ENCODE peak calls at places on chromosomes 12 and 14, in ten cellular contexts. Q, X, V, L, H, S, Y, M, E and O are unnamed samples.

GRCh38 chr14:33307691-33308369 is 369.2 kb downstream of the NPAS3 start:
- DNase-seq in M (peak; percentile 9), X (peak; percentile 20), E (no peak), Q (peak; percentile 91), L (peak; percentile 18), V (peak; percentile 14), H (no peak), Y (peak; percentile 69), S (peak; percentile 28), O (no peak)

GRCh38 chr12:2553388-2554126 is 241.2 kb upstream of the FKBP4 start:
- DNase-seq in M (no peak), H (no peak), S (no peak), Q (no peak), Y (peak; percentile 10), V (no peak), X (no peak), E (no peak), L (no peak), O (no peak)

GRCh38 chr14:91115986-91116385 is 2.1 kb downstream of the DGLUCY start:
- DNase-seq in Q (no peak), M (no peak), E (no peak), V (peak; percentile 25), Y (no peak), X (no peak), S (no peak), L (no peak), H (no peak), O (no peak)

GRCh38 chr12:105453306-105453705 is 122.8 kb downstream of the C12orf75 start:
- DNase-seq in S (no peak), E (no peak), X (no peak), Y (no peak), V (no peak), L (peak; percentile 27), Q (peak; percentile 42), H (no peak), M (no peak), O (no peak)

GRCh38 chr12:78229491-78230209 is 399.0 kb downstream of the NAV3 start:
- DNase-seq in Q (peak; percentile 66), S (peak; percentile 27), E (peak; percentile 44), L (peak; percentile 29), Y (peak; percentile 56), X (no peak), M (peak; percentile 81), V (peak; percentile 59), H (peak; percentile 34), O (no peak)

GRCh38 chr12:80966001-80966400 is 28.3 kb upstream of the LIN7A start:
- DNase-seq in S (no peak), Y (no peak), E (no peak), M (no peak), X (no peak), Q (no peak), L (no peak), H (no peak), V (no peak), O (no peak)

GRCh38 chr12:27109339-27110023 is 27.1 kb upstream of the C12orf71 start:
- DNase-seq in S (no peak), H (no peak), E (no peak), L (no peak), X (no peak), Q (peak; percentile 91), V (no peak), M (peak; percentile 43), Y (peak; percentile 30), O (no peak)

GRCh38 chr12:45363903-45364302 is 148.0 kb downstream of the ANO6 start:
- DNase-seq in X (no peak), V (no peak), Y (no peak), L (no peak), E (no peak), M (no peak), S (no peak), Q (no peak), H (no peak), O (no peak)

GRCh38 chr14:85535916-85536834 is 6.2 kb downstream of the FLRT2 start:
- DNase-seq in X (no peak), H (no peak), L (no peak), S (no peak), E (no peak), Q (peak; percentile 92), V (peak; percentile 74), M (peak; percentile 76), Y (peak; percentile 73), O (no peak)

GRCh38 chr14:44412858-44413569 is 94.1 kb downstream of the FSCB start:
- DNase-seq in H (no peak), Q (no peak), E (no peak), V (no peak), S (no peak), M (no peak), X (no peak), L (no peak), Y (no peak), O (no peak)

GRCh38 chr12:42666671-42667243 is 77.2 kb upstream of the PRICKLE1 start:
- DNase-seq in M (peak; percentile 13), Y (no peak), Q (no peak), H (no peak), E (no peak), L (no peak), X (no peak), S (no peak), V (no peak), O (no peak)

GRCh38 chr14:44962573-44963528 is 861 bp downstream of the TOGARAM1 start:
- DNase-seq in S (peak; percentile 57), L (peak; percentile 28), Y (peak; percentile 70), H (peak; percentile 49), Q (peak; percentile 82), M (peak; percentile 63), E (peak; percentile 54), V (peak; percentile 60), X (peak; percentile 48), O (no peak)

GRCh38 chr12:50597200-50598195 is 92.7 kb downstream of the DIP2B start:
- DNase-seq in L (peak; percentile 71), Q (peak; percentile 95), X (no peak), V (peak; percentile 80), M (peak; percentile 76), H (no peak), E (no peak), S (no peak), Y (peak; percentile 81), O (no peak)

GRCh38 chr12:114355389-114356088 is 50.4 kb downstream of the TBX5 start:
- DNase-seq in V (peak; percentile 6), E (no peak), H (peak; percentile 13), X (no peak), M (no peak), Y (peak; percentile 12), S (no peak), L (no peak), Q (peak; percentile 17), O (no peak)

GRCh38 chr12:131061041-131061806 is 107.5 kb downstream of the ADGRD1 start:
- DNase-seq in Q (no peak), H (no peak), S (no peak), L (no peak), Y (no peak), X (no peak), V (no peak), M (no peak), E (no peak), O (peak; percentile 62)

GRCh38 chr12:56081393-56082347 is 1.7 kb downstream of the ERBB3 start:
- DNase-seq in L (no peak), E (peak; percentile 85), M (no peak), H (no peak), V (no peak), S (peak; percentile 68), Y (no peak), X (no peak), Q (no peak), O (no peak)
- H3K4me3 ChIP-seq in L (no peak overlapping the region), E (peak overlapping the region; percentile 15), M (no peak overlapping the region), H (no peak overlapping the region), V (no peak overlapping the region), S (peak overlapping the region; percentile 84), Y (peak overlapping the region; percentile 43), X (no peak overlapping the region), Q (no peak overlapping the region), O (peak overlapping the region; percentile 76)

DNA sequence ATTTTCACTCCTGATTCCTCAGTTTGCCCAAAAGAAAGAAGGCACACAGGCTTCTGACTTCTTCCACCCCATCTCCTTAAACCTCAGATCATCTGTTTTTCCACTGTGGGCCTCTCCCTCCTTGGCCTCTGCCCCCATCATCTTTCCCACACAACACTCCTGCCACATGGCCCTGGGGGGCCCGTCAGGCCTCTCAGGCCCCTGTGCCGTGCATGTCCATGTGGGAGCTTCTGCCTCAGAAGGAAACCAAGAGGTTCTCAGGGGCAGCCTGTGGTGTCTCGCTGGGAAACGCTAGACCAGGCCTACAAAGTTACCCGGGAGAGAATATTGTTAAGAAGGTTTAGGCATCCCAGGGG is 8.0 kb downstream of the KLHL33 start:
- DNase-seq in H (no peak), V (no peak), S (no peak), X (no peak), E (no peak), M (no peak), Q (no peak), Y (no peak), L (no peak), O (no peak)
- H3K4me3 ChIP-seq in H (peak overlapping the region; percentile 34), V (no peak overlapping the region), S (no peak overlapping the region), X (no peak overlapping the region), E (no peak overlapping the region), M (no peak overlapping the region), Q (no peak overlapping the region), Y (no peak overlapping the region), L (no peak overlapping the region), O (no peak overlapping the region)

DNA sequence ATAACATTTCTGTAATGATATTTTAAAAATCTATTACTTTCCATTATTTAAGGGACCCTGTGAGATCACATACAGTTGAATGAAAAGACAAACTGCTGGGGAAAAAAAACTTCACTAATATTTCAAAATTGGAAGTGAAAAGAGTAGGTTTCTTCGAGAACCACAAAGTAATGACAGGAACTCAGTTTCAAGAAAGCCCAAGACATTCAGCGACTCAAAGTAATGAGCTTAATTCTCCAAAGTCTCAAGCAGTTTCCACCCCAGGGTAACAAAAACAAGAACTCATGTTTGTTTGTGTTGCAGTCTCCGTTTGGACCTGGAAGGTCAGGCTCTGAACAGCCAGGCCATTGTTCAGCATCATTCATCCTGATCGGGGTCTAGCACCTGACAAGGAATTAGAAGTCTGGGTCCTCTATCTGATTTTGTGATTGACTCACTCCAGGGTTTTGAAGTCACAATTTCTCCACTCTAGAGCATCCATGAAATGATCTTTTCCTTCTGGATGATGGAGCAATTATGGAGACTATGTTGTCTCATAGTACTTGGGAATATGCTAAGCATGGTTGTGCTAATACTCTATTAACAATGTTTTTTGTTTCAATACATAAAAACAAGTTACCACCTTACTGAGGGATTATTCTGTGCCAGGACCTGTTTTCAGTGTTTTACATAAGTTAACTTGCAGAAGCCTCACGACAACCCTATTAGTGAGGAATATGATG is 126.9 kb downstream of the SLC25A21 start:
- DNase-seq in L (no peak), S (no peak), E (no peak), Q (no peak), V (no peak), X (no peak), Y (no peak), H (no peak), M (no peak), O (no peak)
- H3K4me3 ChIP-seq in L (no peak overlapping the region), S (no peak overlapping the region), E (no peak overlapping the region), Q (no peak overlapping the region), V (no peak overlapping the region), X (no peak overlapping the region), Y (no peak overlapping the region), H (no peak overlapping the region), M (no peak overlapping the region), O (no peak overlapping the region)

GRCh38 chr12:54042970-54043744 is 10.3 kb downstream of the HOXC5 start:
- DNase-seq in H (no peak), L (no peak), Y (no peak), M (no peak), X (no peak), V (no peak), Q (no peak), E (no peak), S (no peak), O (no peak)
- H3K4me3 ChIP-seq in H (no peak overlapping the region), L (no peak overlapping the region), Y (no peak overlapping the region), M (no peak overlapping the region), X (no peak overlapping the region), V (no peak overlapping the region), Q (no peak overlapping the region), E (no peak overlapping the region), S (no peak overlapping the region), O (no peak overlapping the region)

GRCh38 chr12:76685246-76685678 is 78.7 kb upstream of the ZDHHC17 start:
- DNase-seq in V (peak; percentile 22), H (no peak), Y (peak; percentile 70), Q (peak; percentile 56), L (no peak), E (peak; percentile 10), X (no peak), S (no peak), M (peak; percentile 84), O (no peak)
- H3K4me3 ChIP-seq in V (no peak overlapping the region), H (no peak overlapping the region), Y (no peak overlapping the region), Q (peak overlapping the region; percentile 26), L (no peak overlapping the region), E (no peak overlapping the region), X (no peak overlapping the region), S (no peak overlapping the region), M (peak overlapping the region; percentile 6), O (no peak overlapping the region)